ENCODE peak calls at places on chromosomes 3 and 15, in five cellular contexts. V, O, J, L and M are unnamed samples.

GRCh38 chr3:45555154-45555591 is 39.4 kb upstream of the LIMD1 start:
- DNase-seq in V (no peak), O (no peak), J (no peak), L (no peak), M (no peak)

GRCh38 chr15:40280260-40281056 is 2.4 kb downstream of the ANKRD63 start:
- DNase-seq in V (no peak), O (no peak), J (no peak), L (no peak), M (no peak)

GRCh38 chr15:84826369-84826823 is 9.2 kb downstream of the ALPK3 start:
- DNase-seq in V (no peak), O (no peak), J (no peak), L (no peak), M (no peak)

GRCh38 chr3:30687930-30688570 is 81.6 kb downstream of the TGFBR2 start:
- DNase-seq in V (no peak), O (no peak), J (no peak), L (no peak), M (no peak)

GRCh38 chr3:72997421-72997961 is 880 bp downstream of the PPP4R2 start:
- DNase-seq in V (peak), O (peak), J (no peak), L (peak), M (peak)

GRCh38 chr3:155983834-155984474 is 113.5 kb downstream of the GMPS start:
- DNase-seq in V (no peak), O (peak), J (no peak), L (no peak), M (no peak)

GRCh38 chr3:13273604-13274105 is 146.5 kb downstream of the NUP210 start:
- DNase-seq in V (no peak), O (no peak), J (no peak), L (no peak), M (no peak)

GRCh38 chr15:92947071-92947730 is 47.1 kb downstream of the CHD2 start:
- DNase-seq in V (no peak), O (no peak), J (no peak), L (no peak), M (no peak)

GRCh38 chr3:16370872-16371740 is 106.1 kb downstream of the OXNAD1 start:
- DNase-seq in V (no peak), O (peak), J (no peak), L (no peak), M (no peak)

GRCh38 chr3:152707314-152707713 is 127.6 kb upstream of the P2RY1 start:
- DNase-seq in V (no peak), O (no peak), J (no peak), L (no peak), M (no peak)